ENCODE peak calls at places on chromosomes 6 and 20, in nine cellular contexts. U is T-helper 1 cell; M is RPMI7951; P is NCI-H524; S is effector memory CD8-positive, alpha-beta T cell; J is NCI-H748 treated with DMSO at 0.1 percent for 48 hours; H is stimulated activated CD8-positive, alpha-beta memory T cell treated with anti-CD3 and anti-CD28 coated beads, Interleukin-15, amount 100 ng/mL, for 48 hours; B is substantia nigra; R is NCI-H1417. N is an unnamed sample.

GRCh38 chr20:63071541-63072181 is 64.9 kb upstream of the BHLHE23 start:
- DNase-seq in U (no peak), M (peak), P (no peak), S (no peak), J (peak), H (peak), B (no peak), R (peak), N (peak)

GRCh38 chr6:19851273-19852089 is 14.3 kb downstream of the ID4 start:
- DNase-seq in U (no peak), M (peak), P (peak), S (no peak), J (peak), H (no peak), B (no peak), R (peak), N (peak)

GRCh38 chr20:59484228-59484627 is 120.1 kb upstream of the PHACTR3 start:
- DNase-seq in U (no peak), M (no peak), P (no peak), S (no peak), J (no peak), H (no peak), B (no peak), R (no peak), N (no peak)

GRCh38 chr6:166228839-166229528 is 61.3 kb upstream of the TBXT start:
- DNase-seq in U (no peak), M (no peak), P (no peak), S (no peak), J (no peak), H (no peak), B (no peak), R (no peak), N (no peak)

GRCh38 chr6:151136141-151136755 is 103.5 kb upstream of the AKAP12 start:
- DNase-seq in U (no peak), M (no peak), P (no peak), S (no peak), J (no peak), H (no peak), B (no peak), R (no peak), N (peak)

GRCh38 chr6:81792826-81793225 is 40.3 kb upstream of the TENT5A start:
- DNase-seq in U (no peak), M (peak), P (no peak), S (no peak), J (peak), H (no peak), B (no peak), R (no peak), N (no peak)

GRCh38 chr6:42454428-42454791 is 2.7 kb upstream of the TRERF1 start:
- DNase-seq in U (no peak), M (peak), P (no peak), S (no peak), J (no peak), H (no peak), B (no peak), R (no peak), N (no peak)

GRCh38 chr6:137025786-137026730 is 18.7 kb downstream of the IL20RA start:
- DNase-seq in U (no peak), M (peak), P (no peak), S (no peak), J (peak), H (no peak), B (no peak), R (no peak), N (no peak)

GRCh38 chr20:2301164-2301622 is 5.4 kb downstream of the TGM3 start:
- DNase-seq in U (no peak), M (peak), P (no peak), S (no peak), J (no peak), H (no peak), B (peak), R (no peak), N (no peak)

GRCh38 chr20:18851556-18852098 is 38.0 kb downstream of the SCP2D1 start:
- DNase-seq in U (no peak), M (no peak), P (no peak), S (no peak), J (no peak), H (no peak), B (no peak), R (no peak), N (no peak)

GRCh38 chr6:43436577-43437282 is 9.4 kb downstream of the ABCC10 start:
- DNase-seq in U (no peak), M (peak), P (no peak), S (no peak), J (no peak), H (no peak), B (no peak), R (no peak), N (no peak)

GRCh38 chr6:25991785-25992412 is 29.3 kb downstream of the TRIM38 start:
- DNase-seq in U (peak), M (peak), P (peak), S (peak), J (peak), H (peak), B (peak), R (peak), N (peak)

GRCh38 chr20:4272225-4272624 is 256.9 kb upstream of the RNF24 start:
- DNase-seq in U (no peak), M (peak), P (no peak), S (no peak), J (no peak), H (no peak), B (no peak), R (no peak), N (no peak)

GRCh38 chr20:48932375-48932941 is 10.9 kb downstream of the ARFGEF2 start:
- DNase-seq in U (no peak), M (peak), P (no peak), S (no peak), J (no peak), H (no peak), B (no peak), R (no peak), N (no peak)

GRCh38 chr20:23629017-23629541 is 8.7 kb downstream of the CST3 start:
- DNase-seq in U (no peak), M (peak), P (no peak), S (no peak), J (no peak), H (no peak), B (no peak), R (no peak), N (no peak)

GRCh38 chr6:128337619-128338018 is 182.8 kb downstream of the PTPRK start:
- DNase-seq in U (no peak), M (no peak), P (no peak), S (no peak), J (no peak), H (no peak), B (no peak), R (no peak), N (no peak)

GRCh38 chr20:48149887-48150286 is 364.6 kb upstream of the SULF2 start:
- DNase-seq in U (no peak), M (no peak), P (peak), S (no peak), J (no peak), H (no peak), B (no peak), R (peak), N (peak)

GRCh38 chr6:22800451-22800850 is 231.1 kb downstream of the HDGFL1 start:
- DNase-seq in U (no peak), M (no peak), P (no peak), S (no peak), J (no peak), H (no peak), B (no peak), R (no peak), N (no peak)

GRCh38 chr6:130359736-130360135 is 6.1 kb upstream of the TMEM200A start:
- DNase-seq in U (no peak), M (peak), P (no peak), S (no peak), J (no peak), H (no peak), B (no peak), R (no peak), N (no peak)

GRCh38 chr6:33566182-33567084 is 13.6 kb downstream of the BAK1 start:
- DNase-seq in U (no peak), M (peak), P (no peak), S (no peak), J (no peak), H (no peak), B (no peak), R (no peak), N (no peak)

GRCh38 chr6:122829456-122829855 is 40.4 kb downstream of the SMPDL3A start:
- DNase-seq in U (no peak), M (no peak), P (no peak), S (no peak), J (no peak), H (no peak), B (no peak), R (no peak), N (no peak)

GRCh38 chr6:161029195-161029809 is 37.7 kb downstream of the MAP3K4 start:
- DNase-seq in U (no peak), M (peak), P (no peak), S (no peak), J (no peak), H (no peak), B (no peak), R (no peak), N (no peak)

GRCh38 chr20:43102394-43102793 is 87.3 kb downstream of the PTPRT start:
- DNase-seq in U (no peak), M (no peak), P (no peak), S (no peak), J (no peak), H (peak), B (no peak), R (no peak), N (no peak)

GRCh38 chr6:26045046-26045938 is 41.9 kb upstream of the HFE start:
- DNase-seq in U (peak), M (peak), P (no peak), S (peak), J (peak), H (peak), B (peak), R (peak), N (peak)

GRCh38 chr20:23230766-23231385 is 119.7 kb upstream of the NXT1 start:
- DNase-seq in U (no peak), M (no peak), P (no peak), S (no peak), J (no peak), H (no peak), B (no peak), R (no peak), N (no peak)

GRCh38 chr6:10838794-10839333 is 525 bp upstream of the MAK start:
- DNase-seq in U (no peak), M (no peak), P (no peak), S (no peak), J (no peak), H (peak), B (no peak), R (no peak), N (no peak)

GRCh38 chr20:35248641-35249475 is 22.4 kb downstream of the MMP24 start:
- DNase-seq in U (no peak), M (no peak), P (no peak), S (no peak), J (no peak), H (no peak), B (no peak), R (no peak), N (no peak)

GRCh38 chr6:160329188-160329587 is 19.0 kb upstream of the SLC22A3 start:
- DNase-seq in U (no peak), M (no peak), P (no peak), S (no peak), J (no peak), H (no peak), B (no peak), R (no peak), N (no peak)

GRCh38 chr20:11651138-11651537 is 266.6 kb upstream of the BTBD3 start:
- DNase-seq in U (no peak), M (no peak), P (no peak), S (no peak), J (no peak), H (no peak), B (no peak), R (no peak), N (no peak)

GRCh38 chr6:109896333-109896732 is 81.8 kb upstream of the GPR6 start:
- DNase-seq in U (no peak), M (peak), P (no peak), S (no peak), J (no peak), H (no peak), B (no peak), R (no peak), N (no peak)

GRCh38 chr6:100886078-100886477 is 4.9 kb upstream of the ASCC3 start:
- DNase-seq in U (no peak), M (no peak), P (no peak), S (no peak), J (no peak), H (no peak), B (no peak), R (no peak), N (no peak)

GRCh38 chr20:16407251-16408067 is 165.8 kb downstream of the KIF16B start:
- DNase-seq in U (no peak), M (no peak), P (no peak), S (no peak), J (no peak), H (no peak), B (no peak), R (peak), N (no peak)

GRCh38 chr6:43181621-43181941 is 415 bp upstream of the CUL9 start:
- DNase-seq in U (no peak), M (no peak), P (no peak), S (no peak), J (no peak), H (no peak), B (no peak), R (no peak), N (no peak)

N was measured in NCI-H2227 treated with DMSO at 0.1 percent for 48 hours.